ENCODE peak calls at places on chromosomes 13 and 19, in nine cellular contexts. K, J, Z, T, E, D, X, Q and W are unnamed samples.

GRCh38 chr19:35264281-35265125 is 4.3 kb upstream of the USF2 start:
- DNase-seq in K (no peak), J (peak; percentile 25), Z (peak; percentile 65), T (no peak), E (no peak), D (no peak), X (no peak), Q (no peak), W (no peak)

GRCh38 chr13:92842145-92842544 is 384.5 kb upstream of the GPC6 start:
- DNase-seq in K (no peak), J (no peak), Z (no peak), T (peak; percentile 49), E (peak; percentile 92), D (no peak), X (no peak), Q (no peak), W (peak; percentile 87)

GRCh38 chr19:55358493-55358892 is 4.0 kb upstream of the COX6B2 start:
- DNase-seq in K (no peak), J (no peak), Z (no peak), T (no peak), E (no peak), D (no peak), X (no peak), Q (no peak), W (no peak)

GRCh38 chr13:51673165-51673564 is 88.9 kb downstream of the WDFY2 start:
- DNase-seq in K (no peak), J (no peak), Z (no peak), T (no peak), E (peak; percentile 34), D (no peak), X (no peak), Q (no peak), W (no peak)

GRCh38 chr19:995051-995827 is 5.0 kb upstream of the GRIN3B start:
- DNase-seq in K (no peak), J (no peak), Z (no peak), T (no peak), E (no peak), D (no peak), X (no peak), Q (no peak), W (no peak)

GRCh38 chr13:98847780-98848179 is 95.3 kb upstream of the SLC15A1 start:
- DNase-seq in K (peak; percentile 42), J (no peak), Z (no peak), T (no peak), E (peak; percentile 78), D (no peak), X (no peak), Q (no peak), W (no peak)

GRCh38 chr13:112772539-112772909 is 82.7 kb downstream of the ATP11A start:
- DNase-seq in K (no peak), J (no peak), Z (no peak), T (no peak), E (no peak), D (no peak), X (no peak), Q (no peak), W (no peak)

GRCh38 chr19:54121259-54121658 is 5.7 kb downstream of the PRPF31 start:
- DNase-seq in K (no peak), J (no peak), Z (no peak), T (no peak), E (no peak), D (no peak), X (no peak), Q (no peak), W (no peak)

GRCh38 chr19:15213715-15214381 is 13.1 kb upstream of the NOTCH3 start:
- DNase-seq in K (peak; percentile 46), J (no peak), Z (peak; percentile 97), T (no peak), E (peak; percentile 56), D (no peak), X (no peak), Q (no peak), W (no peak)

GRCh38 chr13:104385409-104385808 is 1319.2 kb upstream of the SLC10A2 start:
- DNase-seq in K (no peak), J (no peak), Z (no peak), T (no peak), E (peak; percentile 67), D (no peak), X (no peak), Q (no peak), W (peak; percentile 64)

GRCh38 chr19:29016353-29016752 is 196.6 kb downstream of the UQCRFS1 start:
- DNase-seq in K (no peak), J (no peak), Z (no peak), T (no peak), E (no peak), D (no peak), X (no peak), Q (no peak), W (no peak)

GRCh38 chr19:29015569-29015968 is 197.4 kb downstream of the UQCRFS1 start:
- DNase-seq in K (no peak), J (no peak), Z (no peak), T (no peak), E (no peak), D (no peak), X (no peak), Q (no peak), W (no peak)

GRCh38 chr19:29013325-29013724 is 199.6 kb downstream of the UQCRFS1 start:
- DNase-seq in K (no peak), J (no peak), Z (no peak), T (no peak), E (no peak), D (no peak), X (no peak), Q (no peak), W (no peak)

GRCh38 chr19:29013988-29014387 is 199.0 kb downstream of the UQCRFS1 start:
- DNase-seq in K (no peak), J (no peak), Z (no peak), T (no peak), E (no peak), D (no peak), X (no peak), Q (no peak), W (no peak)

GRCh38 chr19:29014857-29015436 is 198.0 kb downstream of the UQCRFS1 start:
- DNase-seq in K (no peak), J (no peak), Z (no peak), T (peak; percentile 2), E (no peak), D (no peak), X (no peak), Q (no peak), W (no peak)
- TF ChIP-seq CTCF in K (no peak), J (no peak), Z (no peak), T (peak; percentile 36), E (no peak), D (peak; percentile 20), X (no peak), Q (no peak), W (no peak)

DNA sequence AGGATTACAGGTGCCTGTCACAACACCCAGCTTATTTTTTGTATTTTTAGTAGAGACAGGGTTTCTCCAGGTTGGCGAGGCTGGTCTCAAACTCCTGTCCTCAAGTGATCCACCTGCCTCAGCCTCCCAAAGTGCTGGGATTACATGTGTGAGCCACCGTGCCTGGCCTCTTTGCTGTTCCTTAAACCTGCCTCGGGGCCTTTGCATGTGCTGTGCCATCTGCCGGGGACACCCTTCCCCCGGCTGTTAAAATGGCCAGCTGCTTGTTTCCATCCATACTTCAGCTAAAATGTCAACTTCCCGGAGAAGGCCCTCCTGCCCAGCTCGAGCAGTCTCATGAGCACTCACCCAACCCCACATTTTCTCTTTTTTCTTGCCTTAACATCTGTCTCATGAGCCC is 19.1 kb upstream of the PDE4C start:
- DNase-seq in K (no peak), J (no peak), Z (no peak), T (no peak), E (no peak), D (no peak), X (no peak), Q (no peak), W (no peak)
- TF ChIP-seq CTCF in K (no peak), J (no peak), Z (no peak), T (no peak), E (no peak), D (no peak), X (no peak), Q (no peak), W (no peak)

GRCh38 chr19:46587861-46588260 is 13.3 kb upstream of the CALM3 start:
- DNase-seq in K (no peak), J (no peak), Z (no peak), T (no peak), E (no peak), D (no peak), X (no peak), Q (no peak), W (no peak)

GRCh38 chr19:46591254-46591653 is 9.9 kb upstream of the CALM3 start:
- DNase-seq in K (no peak), J (no peak), Z (no peak), T (no peak), E (no peak), D (no peak), X (no peak), Q (no peak), W (no peak)

GRCh38 chr19:46585539-46585938 is 15.6 kb upstream of the CALM3 start:
- DNase-seq in K (no peak), J (no peak), Z (no peak), T (no peak), E (no peak), D (no peak), X (no peak), Q (no peak), W (no peak)

DNA sequence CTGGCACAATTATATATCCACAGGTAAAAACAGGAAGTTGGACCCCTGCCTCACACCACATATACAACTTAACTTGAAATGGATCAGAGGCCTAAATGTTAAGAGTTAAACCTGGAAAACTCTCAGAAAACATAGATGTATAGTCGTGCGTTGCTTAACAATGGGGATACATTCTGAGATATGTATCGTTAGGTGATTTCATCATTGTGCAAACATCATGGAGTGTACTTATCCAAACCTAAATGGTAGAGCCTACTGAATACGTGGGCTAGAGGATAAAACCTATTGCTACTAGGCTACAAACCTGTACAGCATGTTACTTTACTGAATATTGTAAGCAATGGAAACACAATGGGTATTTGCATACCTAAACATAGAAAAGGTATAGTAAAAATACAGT is 14.8 kb upstream of the CALM3 start:
- DNase-seq in K (no peak), J (no peak), Z (no peak), T (no peak), E (no peak), D (no peak), X (no peak), Q (no peak), W (no peak)
- TF ChIP-seq CTCF in K (no peak), J (no peak), Z (no peak), T (no peak), E (no peak), D (no peak), X (no peak), Q (no peak), W (no peak)

GRCh38 chr13:54445453-54445852 is 1416.8 kb downstream of the OLFM4 start:
- DNase-seq in K (no peak), J (no peak), Z (no peak), T (no peak), E (no peak), D (no peak), X (no peak), Q (no peak), W (no peak)

GRCh38 chr13:54445865-54446264 is 1417.3 kb downstream of the OLFM4 start:
- DNase-seq in K (no peak), J (no peak), Z (no peak), T (no peak), E (no peak), D (no peak), X (no peak), Q (no peak), W (no peak)

DNA sequence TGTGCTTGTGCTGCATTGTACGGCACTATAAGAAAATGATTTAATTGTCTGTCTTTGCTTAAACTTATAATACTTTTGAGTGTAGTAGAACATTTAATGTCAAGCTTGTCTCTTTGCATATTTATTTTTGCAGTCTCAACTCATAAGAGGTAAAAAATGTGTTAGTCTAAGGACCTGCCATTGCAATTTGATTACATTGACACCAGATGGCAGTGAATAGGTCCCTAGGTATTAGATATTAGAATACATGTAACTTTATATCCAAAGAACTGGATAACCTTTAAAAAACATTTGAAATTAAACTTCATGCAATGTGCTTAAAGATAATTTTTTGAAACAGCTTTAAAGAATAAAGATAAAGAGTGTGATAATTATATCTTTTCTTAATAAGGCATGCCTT is 1421.3 kb downstream of the OLFM4 start:
- DNase-seq in K (no peak), J (no peak), Z (no peak), T (no peak), E (no peak), D (no peak), X (no peak), Q (no peak), W (no peak)
- TF ChIP-seq CTCF in K (peak; percentile 31), J (no peak), Z (no peak), T (no peak), E (no peak), D (peak; percentile 45), X (no peak), Q (no peak), W (peak; percentile 44)